ENCODE peak calls at places on chromosome 16, in five cellular contexts. B is CD8-positive, alpha-beta T cell; Y is tibial nerve; Z is sigmoid colon; D is lower leg skin. X is an unnamed sample.

GRCh38 chr16:89317729-89318429 is 100.4 kb downstream of the ZNF778 start:
- DNase-seq in B (peak; percentile 15), Y (no peak), D (no peak), Z (no peak), X (no peak)

GRCh38 chr16:50172195-50172922 is 19.3 kb downstream of the TENT4B start:
- DNase-seq in Y (no peak), B (no peak), Z (no peak), D (no peak), X (no peak)

GRCh38 chr16:87778830-87779579 is 13.2 kb upstream of the KLHDC4 start:
- DNase-seq in Y (peak; percentile 93), D (peak; percentile 85), B (peak; percentile 94), Z (peak; percentile 95), X (peak; percentile 96)

GRCh38 chr16:57786632-57787518 is 15.4 kb downstream of the KIFC3 start:
- DNase-seq in Z (peak; percentile 90), B (no peak), D (no peak), Y (no peak), X (no peak)

GRCh38 chr16:19127205-19127604 is 13.4 kb downstream of the ITPRIPL2 start:
- DNase-seq in Y (no peak), B (no peak), Z (no peak), D (no peak), X (no peak)

GRCh38 chr16:50810241-50810965 is 68.5 kb downstream of the CYLD start:
- DNase-seq in Z (no peak), D (no peak), B (no peak), Y (no peak), X (no peak)

GRCh38 chr16:50067290-50067853 is 1.6 kb downstream of the HEATR3 start:
- DNase-seq in D (no peak), B (peak; percentile 55), Y (peak; percentile 18), Z (no peak), X (peak; percentile 66)

GRCh38 chr16:9370071-9370491 is 278.6 kb downstream of the HAPSTR1 start:
- DNase-seq in Y (no peak), Z (no peak), B (no peak), D (no peak), X (no peak)

GRCh38 chr16:49127103-49127502 is 154.5 kb downstream of the CBLN1 start:
- DNase-seq in B (no peak), Z (no peak), Y (no peak), D (no peak), X (no peak)

GRCh38 chr16:63981639-63982038 is 1140.2 kb downstream of the CDH11 start:
- DNase-seq in D (no peak), Y (no peak), Z (no peak), B (no peak), X (no peak)

GRCh38 chr16:30637952-30638351 is 12.8 kb upstream of the PRR14 start:
- DNase-seq in D (no peak), B (no peak), Z (no peak), Y (no peak), X (peak; percentile 40)

GRCh38 chr16:66026211-66026610 is 340.3 kb upstream of the CDH5 start:
- DNase-seq in D (no peak), B (no peak), Y (no peak), Z (no peak), X (no peak)

GRCh38 chr16:77951788-77952187 is 70.6 kb upstream of the CLEC3A start:
- DNase-seq in Y (no peak), Z (no peak), D (no peak), B (no peak), X (no peak)

GRCh38 chr16:66485361-66485760 is 58.3 kb downstream of the BEAN1 start:
- DNase-seq in Y (no peak), D (no peak), B (no peak), Z (no peak), X (no peak)

GRCh38 chr16:75206749-75207451 is at the start of gene CTRB2:
- DNase-seq in D (no peak), B (no peak), Z (no peak), Y (no peak), X (no peak)

GRCh38 chr16:16141784-16142396 is 81.4 kb downstream of the ABCC6 start:
- DNase-seq in Z (no peak), Y (no peak), B (no peak), D (no peak), X (no peak)

GRCh38 chr16:57996406-57997175 is 3.9 kb downstream of the ZNF319 start:
- DNase-seq in B (no peak), Y (no peak), Z (no peak), D (no peak), X (no peak)

GRCh38 chr16:11799509-11800384 is 2.7 kb upstream of the ZC3H7A start:
- DNase-seq in Z (no peak), Y (no peak), D (no peak), B (peak; percentile 46), X (no peak)

GRCh38 chr16:46975908-46976470 is 2.5 kb upstream of the DNAJA2 start:
- DNase-seq in Z (no peak), Y (no peak), B (no peak), D (no peak), X (no peak)

GRCh38 chr16:24829153-24829552 is 16.6 kb upstream of the SLC5A11 start:
- DNase-seq in Y (no peak), B (no peak), Z (no peak), D (no peak), X (no peak)

GRCh38 chr16:49492896-49493620 is 119.5 kb downstream of the C16orf78 start:
- DNase-seq in B (no peak), Y (no peak), D (no peak), Z (no peak), X (no peak)

GRCh38 chr16:85451646-85452363 is 161.3 kb upstream of the GSE1 start:
- DNase-seq in Y (no peak), D (no peak), Z (no peak), B (no peak), X (no peak)
- H3K4me3 ChIP-seq in Y (no peak overlapping the region), D (no peak overlapping the region), Z (no peak overlapping the region), B (no peak overlapping the region), X (no peak overlapping the region)

GRCh38 chr16:61014869-61015268 is 1021.4 kb downstream of the CDH8 start:
- DNase-seq in D (no peak), Z (no peak), Y (no peak), B (no peak), X (no peak)
- TF ChIP-seq CTCF in D (no peak), Z (no peak), Y (no peak), B (no peak), X (no peak)

GRCh38 chr16:17474037-17474436 is 3.3 kb upstream of the XYLT1 start:
- DNase-seq in D (no peak), B (no peak), Z (no peak), Y (no peak), X (no peak)
- H3K4me3 ChIP-seq in D (no peak overlapping the region), B (no peak overlapping the region), Z (no peak overlapping the region), Y (no peak overlapping the region), X (no peak overlapping the region)

GRCh38 chr16:17555176-17555575 is 84.4 kb upstream of the XYLT1 start:
- DNase-seq in B (no peak), D (no peak), Z (no peak), Y (no peak), X (peak; percentile 80)
- TF ChIP-seq CTCF in B (no peak), D (no peak), Z (no peak), Y (no peak), X (no peak)

GRCh38 chr16:2830355-2830695 is 222 bp downstream of the ZG16B start:
- DNase-seq in B (no peak), Z (no peak), Y (no peak), D (no peak), X (no peak)
- H3K4me3 ChIP-seq in B (no peak overlapping the region), Z (no peak overlapping the region), Y (no peak overlapping the region), D (no peak overlapping the region), X (no peak overlapping the region)

GRCh38 chr16:53058882-53059281 is 4.1 kb downstream of the CHD9 start:
- DNase-seq in Z (peak; percentile 12), Y (no peak), B (no peak), D (no peak), X (no peak)

GRCh38 chr16:53064179-53064578 is 9.4 kb downstream of the CHD9 start:
- DNase-seq in Y (no peak), D (no peak), Z (no peak), B (no peak), X (no peak)

GRCh38 chr16:53061256-53061655 is 6.5 kb downstream of the CHD9 start:
- DNase-seq in Z (no peak), D (no peak), B (no peak), Y (no peak), X (no peak)

GRCh38 chr16:53059672-53060071 is 4.9 kb downstream of the CHD9 start:
- DNase-seq in Z (no peak), B (no peak), D (no peak), Y (no peak), X (no peak)

GRCh38 chr16:53061701-53062159 is 6.9 kb downstream of the CHD9 start:
- DNase-seq in Y (no peak), D (no peak), Z (no peak), B (no peak), X (no peak)
- TF ChIP-seq CTCF in Y (no peak), D (no peak), Z (no peak), B (no peak), X (no peak)

GRCh38 chr16:27681681-27682080 is 131.7 kb downstream of the KATNIP start:
- DNase-seq in Y (no peak), Z (no peak), D (no peak), B (no peak), X (no peak)

GRCh38 chr16:27679899-27680298 is 130.0 kb downstream of the KATNIP start:
- DNase-seq in Z (no peak), B (no peak), D (no peak), Y (no peak), X (no peak)

GRCh38 chr16:27678955-27679354 is 129.0 kb downstream of the KATNIP start:
- DNase-seq in D (no peak), Z (no peak), B (no peak), Y (no peak), X (no peak)

GRCh38 chr16:27677300-27677699 is 127.4 kb downstream of the KATNIP start:
- DNase-seq in Y (no peak), Z (no peak), B (no peak), D (no peak), X (peak; percentile 38)

DNA sequence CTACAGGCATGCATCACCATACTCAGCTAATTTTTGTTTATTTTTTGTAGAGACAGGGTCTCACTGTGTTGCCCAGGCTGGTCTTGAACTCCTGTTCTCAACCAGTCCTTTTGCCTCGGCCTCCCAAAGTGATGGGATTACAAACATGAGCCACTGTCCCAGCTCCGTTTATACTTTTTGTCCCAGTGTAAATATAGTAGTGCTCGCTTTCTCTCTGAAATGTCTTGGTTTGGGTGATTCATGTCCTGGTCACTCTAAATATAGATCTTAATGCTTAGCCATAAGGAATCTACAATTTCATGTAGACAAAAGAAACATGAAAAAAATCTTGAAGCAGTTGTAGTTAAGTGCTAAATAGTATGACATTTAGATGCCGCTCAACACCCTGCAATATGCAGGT is 126.9 kb downstream of the KATNIP start:
- DNase-seq in B (no peak), D (no peak), Z (no peak), Y (no peak), X (peak; percentile 58)
- H3K4me3 ChIP-seq in B (no peak overlapping the region), D (no peak overlapping the region), Z (no peak overlapping the region), Y (no peak overlapping the region), X (no peak overlapping the region)

GRCh38 chr16:56041556-56042140 is 149.6 kb upstream of the GNAO1 start:
- DNase-seq in Y (no peak), D (no peak), B (no peak), Z (no peak), X (no peak)
- TF ChIP-seq CTCF in Y (peak; percentile 15), D (no peak), B (no peak), Z (no peak), X (no peak)

X was measured in astrocyte of the spinal cord.